ENCODE peak calls at places on chromosomes 7 and 10, in six cellular contexts. H, D, U, W, K and O are unnamed samples.

GRCh38 chr7:111370002-111370401 is 192.3 kb downstream of the IMMP2L start:
- DNase-seq in H (no peak), D (no peak), U (no peak), W (no peak), K (no peak), O (no peak)

GRCh38 chr10:58834093-58834674 is 321.5 kb downstream of the BICC1 start:
- DNase-seq in H (no peak), D (no peak), U (no peak), W (no peak), K (no peak), O (no peak)

GRCh38 chr7:106485031-106485551 is 175.9 kb downstream of the CCDC71L start:
- DNase-seq in H (no peak), D (no peak), U (no peak), W (peak), K (peak), O (peak)

GRCh38 chr7:30172451-30172850 is 37.7 kb downstream of the MTURN start:
- DNase-seq in H (no peak), D (no peak), U (no peak), W (no peak), K (no peak), O (no peak)

GRCh38 chr7:38303866-38304265 is 30.4 kb upstream of the TARP start:
- DNase-seq in H (no peak), D (no peak), U (no peak), W (no peak), K (no peak), O (no peak)

GRCh38 chr10:131246775-131247174 is 64.7 kb downstream of the TCERG1L start:
- DNase-seq in H (no peak), D (no peak), U (no peak), W (no peak), K (no peak), O (no peak)

GRCh38 chr7:140722254-140722653 is 25.7 kb downstream of the NDUFB2 start:
- DNase-seq in H (no peak), D (no peak), U (no peak), W (no peak), K (no peak), O (no peak)

GRCh38 chr7:150940446-150941102 is 37.5 kb downstream of the KCNH2 start:
- DNase-seq in H (no peak), D (no peak), U (no peak), W (no peak), K (no peak), O (no peak)

GRCh38 chr7:2701832-2702593 is 14.0 kb downstream of the AMZ1 start:
- DNase-seq in H (no peak), D (no peak), U (no peak), W (peak), K (no peak), O (peak)

GRCh38 chr10:112565434-112566053 is 118.5 kb downstream of the VTI1A start:
- DNase-seq in H (no peak), D (no peak), U (peak), W (peak), K (peak), O (peak)